ENCODE peak calls at places on chromosomes 3 and 15, in nine cellular contexts. One of them, this sample, is unnamed.

GRCh38 chr15:56699743-56700142 is 33.6 kb downstream of the ZNF280D start:
- DNase-seq in OCI-LY7: no peak
- DNase-seq in choroid plexus epithelial cell: no peak
- DNase-seq in heart right ventricle: no peak
- DNase-seq in GM23338: no peak
- DNase-seq in psoas muscle: no peak
- DNase-seq in BJ: no peak
- DNase-seq in fibroblast of lung: no peak
- DNase-seq in HFF-Myc: no peak
- DNase-seq in this sample: no peak

GRCh38 chr3:142445816-142446254 is 2.0 kb downstream of the XRN1 start:
- DNase-seq in OCI-LY7: peak
- DNase-seq in choroid plexus epithelial cell: peak
- DNase-seq in heart right ventricle: no peak
- DNase-seq in GM23338: no peak
- DNase-seq in psoas muscle: no peak
- DNase-seq in BJ: no peak
- DNase-seq in fibroblast of lung: peak
- DNase-seq in HFF-Myc: no peak
- DNase-seq in this sample: no peak

GRCh38 chr3:159895430-159895829 is 93.2 kb upstream of the IL12A start:
- DNase-seq in OCI-LY7: no peak
- DNase-seq in choroid plexus epithelial cell: no peak
- DNase-seq in heart right ventricle: no peak
- DNase-seq in GM23338: no peak
- DNase-seq in psoas muscle: no peak
- DNase-seq in BJ: no peak
- DNase-seq in fibroblast of lung: no peak
- DNase-seq in HFF-Myc: no peak
- DNase-seq in this sample: no peak

GRCh38 chr15:31457161-31457560 is 130.5 kb downstream of the KLF13 start:
- DNase-seq in OCI-LY7: peak
- DNase-seq in choroid plexus epithelial cell: peak
- DNase-seq in heart right ventricle: no peak
- DNase-seq in GM23338: no peak
- DNase-seq in psoas muscle: no peak
- DNase-seq in BJ: no peak
- DNase-seq in fibroblast of lung: no peak
- DNase-seq in HFF-Myc: peak
- DNase-seq in this sample: no peak

GRCh38 chr3:20400686-20401085 is 214.7 kb upstream of the SGO1 start:
- DNase-seq in OCI-LY7: no peak
- DNase-seq in choroid plexus epithelial cell: no peak
- DNase-seq in heart right ventricle: no peak
- DNase-seq in GM23338: no peak
- DNase-seq in psoas muscle: no peak
- DNase-seq in BJ: no peak
- DNase-seq in fibroblast of lung: no peak
- DNase-seq in HFF-Myc: no peak
- DNase-seq in this sample: no peak

GRCh38 chr15:62059818-62060115 is 480 bp downstream of the VPS13C start:
- DNase-seq in OCI-LY7: peak
- DNase-seq in choroid plexus epithelial cell: peak
- DNase-seq in heart right ventricle: peak
- DNase-seq in GM23338: no peak
- DNase-seq in psoas muscle: peak
- DNase-seq in BJ: no peak
- DNase-seq in fibroblast of lung: peak
- DNase-seq in HFF-Myc: no peak
- DNase-seq in this sample: peak

GRCh38 chr3:12768579-12769527 is 9.8 kb upstream of the TMEM40 start:
- DNase-seq in OCI-LY7: no peak
- DNase-seq in choroid plexus epithelial cell: no peak
- DNase-seq in heart right ventricle: no peak
- DNase-seq in GM23338: peak
- DNase-seq in psoas muscle: no peak
- DNase-seq in BJ: no peak
- DNase-seq in fibroblast of lung: no peak
- DNase-seq in HFF-Myc: no peak
- DNase-seq in this sample: no peak

GRCh38 chr3:124552224-124552623 is 178.0 kb upstream of the UMPS start:
- DNase-seq in OCI-LY7: no peak
- DNase-seq in choroid plexus epithelial cell: peak
- DNase-seq in heart right ventricle: no peak
- DNase-seq in GM23338: no peak
- DNase-seq in psoas muscle: no peak
- DNase-seq in BJ: no peak
- DNase-seq in fibroblast of lung: no peak
- DNase-seq in HFF-Myc: no peak
- DNase-seq in this sample: peak

GRCh38 chr3:87336761-87337160 is 60.4 kb upstream of the POU1F1 start:
- DNase-seq in OCI-LY7: no peak
- DNase-seq in choroid plexus epithelial cell: no peak
- DNase-seq in heart right ventricle: no peak
- DNase-seq in GM23338: peak
- DNase-seq in psoas muscle: no peak
- DNase-seq in BJ: no peak
- DNase-seq in fibroblast of lung: no peak
- DNase-seq in HFF-Myc: no peak
- DNase-seq in this sample: no peak

GRCh38 chr3:25831578-25831977 is 41.7 kb downstream of the OXSM start:
- DNase-seq in OCI-LY7: peak
- DNase-seq in choroid plexus epithelial cell: peak
- DNase-seq in heart right ventricle: no peak
- DNase-seq in GM23338: peak
- DNase-seq in psoas muscle: no peak
- DNase-seq in BJ: no peak
- DNase-seq in fibroblast of lung: peak
- DNase-seq in HFF-Myc: peak
- DNase-seq in this sample: peak

GRCh38 chr3:138348107-138348949 is at the start of gene MRAS:
- DNase-seq in OCI-LY7: no peak
- DNase-seq in choroid plexus epithelial cell: peak
- DNase-seq in heart right ventricle: peak
- DNase-seq in GM23338: peak
- DNase-seq in psoas muscle: peak
- DNase-seq in BJ: no peak
- DNase-seq in fibroblast of lung: peak
- DNase-seq in HFF-Myc: no peak
- DNase-seq in this sample: no peak

GRCh38 chr3:197801801-197802504 is 10.9 kb downstream of the LRCH3 start:
- DNase-seq in OCI-LY7: peak
- DNase-seq in choroid plexus epithelial cell: peak
- DNase-seq in heart right ventricle: no peak
- DNase-seq in GM23338: peak
- DNase-seq in psoas muscle: no peak
- DNase-seq in BJ: peak
- DNase-seq in fibroblast of lung: peak
- DNase-seq in HFF-Myc: no peak
- DNase-seq in this sample: no peak

GRCh38 chr3:54533856-54534255 is 394.0 kb downstream of the LRTM1 start:
- DNase-seq in OCI-LY7: no peak
- DNase-seq in choroid plexus epithelial cell: no peak
- DNase-seq in heart right ventricle: no peak
- DNase-seq in GM23338: peak
- DNase-seq in psoas muscle: no peak
- DNase-seq in BJ: no peak
- DNase-seq in fibroblast of lung: no peak
- DNase-seq in HFF-Myc: no peak
- DNase-seq in this sample: no peak

DNA sequence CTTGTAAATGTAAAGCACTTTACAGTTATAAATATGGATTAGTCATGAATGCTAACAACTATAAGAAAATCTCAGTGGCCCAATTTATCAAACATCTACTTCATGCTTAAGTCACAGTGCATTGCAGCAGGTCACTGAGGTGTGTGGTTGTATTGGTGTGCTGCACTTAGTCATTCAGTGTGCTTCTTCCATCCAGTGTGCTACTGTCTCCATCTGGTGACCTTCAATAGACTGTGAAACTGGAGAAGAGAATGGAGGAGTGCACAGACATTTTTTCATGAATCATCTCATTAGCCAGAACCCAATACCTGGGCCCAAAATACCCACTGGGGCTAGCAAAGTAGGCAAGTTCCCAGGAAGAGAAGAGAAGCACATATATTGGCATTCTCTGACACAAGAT is 199.6 kb downstream of the SHOX2 start:
- DNase-seq in OCI-LY7: no peak
- DNase-seq in choroid plexus epithelial cell: peak
- DNase-seq in heart right ventricle: no peak
- DNase-seq in GM23338: no peak
- DNase-seq in psoas muscle: no peak
- DNase-seq in BJ: no peak
- DNase-seq in fibroblast of lung: no peak
- DNase-seq in HFF-Myc: peak
- DNase-seq in this sample: no peak
- TF ChIP-seq CTCF in OCI-LY7: no peak
- TF ChIP-seq CTCF in choroid plexus epithelial cell: peak
- TF ChIP-seq CTCF in heart right ventricle: no peak
- TF ChIP-seq CTCF in GM23338: no peak
- TF ChIP-seq CTCF in psoas muscle: no peak
- TF ChIP-seq CTCF in BJ: peak
- TF ChIP-seq CTCF in fibroblast of lung: no peak
- TF ChIP-seq CTCF in HFF-Myc: peak
- TF ChIP-seq CTCF in this sample: no peak

GRCh38 chr3:178588593-178588992 is 52.4 kb downstream of the KCNMB2 start:
- DNase-seq in OCI-LY7: no peak
- DNase-seq in choroid plexus epithelial cell: no peak
- DNase-seq in heart right ventricle: no peak
- DNase-seq in GM23338: no peak
- DNase-seq in psoas muscle: no peak
- DNase-seq in BJ: no peak
- DNase-seq in fibroblast of lung: no peak
- DNase-seq in HFF-Myc: no peak
- DNase-seq in this sample: no peak

GRCh38 chr3:178583963-178584575 is 47.8 kb downstream of the KCNMB2 start:
- DNase-seq in OCI-LY7: no peak
- DNase-seq in choroid plexus epithelial cell: no peak
- DNase-seq in heart right ventricle: no peak
- DNase-seq in GM23338: no peak
- DNase-seq in psoas muscle: no peak
- DNase-seq in BJ: no peak
- DNase-seq in fibroblast of lung: no peak
- DNase-seq in HFF-Myc: no peak
- DNase-seq in this sample: no peak

GRCh38 chr3:178584722-178585121 is 48.5 kb downstream of the KCNMB2 start:
- DNase-seq in OCI-LY7: no peak
- DNase-seq in choroid plexus epithelial cell: no peak
- DNase-seq in heart right ventricle: no peak
- DNase-seq in GM23338: no peak
- DNase-seq in psoas muscle: no peak
- DNase-seq in BJ: no peak
- DNase-seq in fibroblast of lung: no peak
- DNase-seq in HFF-Myc: no peak
- DNase-seq in this sample: no peak

DNA sequence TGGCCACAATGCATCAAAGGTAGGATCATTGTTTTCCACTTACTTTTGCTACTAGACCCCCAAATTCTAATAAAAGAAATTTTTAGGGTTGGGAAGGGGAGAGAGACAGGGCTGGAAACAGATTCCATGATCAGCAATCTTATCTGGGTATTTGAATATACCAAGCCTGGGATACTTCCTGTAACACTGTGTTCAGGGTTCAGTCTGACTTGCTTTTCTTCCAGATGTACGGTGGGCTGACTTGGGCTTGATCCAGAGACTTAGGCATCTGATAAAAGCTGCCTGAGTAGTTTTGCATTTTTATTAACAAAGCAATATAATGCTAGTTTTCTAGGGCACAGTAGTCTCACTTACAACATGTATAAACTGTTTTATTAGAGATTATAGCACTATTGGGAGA is 49.2 kb downstream of the KCNMB2 start:
- DNase-seq in OCI-LY7: no peak
- DNase-seq in choroid plexus epithelial cell: no peak
- DNase-seq in heart right ventricle: no peak
- DNase-seq in GM23338: no peak
- DNase-seq in psoas muscle: no peak
- DNase-seq in BJ: no peak
- DNase-seq in fibroblast of lung: no peak
- DNase-seq in HFF-Myc: no peak
- DNase-seq in this sample: no peak
- H3K4me3 ChIP-seq in OCI-LY7: no peak
- H3K4me3 ChIP-seq in choroid plexus epithelial cell: no peak
- H3K4me3 ChIP-seq in heart right ventricle: no peak
- H3K4me3 ChIP-seq in GM23338: no peak
- H3K4me3 ChIP-seq in psoas muscle: no peak
- H3K4me3 ChIP-seq in BJ: no peak
- H3K4me3 ChIP-seq in fibroblast of lung: no peak
- H3K4me3 ChIP-seq in HFF-Myc: no peak
- H3K4me3 ChIP-seq in this sample: no peak

DNA sequence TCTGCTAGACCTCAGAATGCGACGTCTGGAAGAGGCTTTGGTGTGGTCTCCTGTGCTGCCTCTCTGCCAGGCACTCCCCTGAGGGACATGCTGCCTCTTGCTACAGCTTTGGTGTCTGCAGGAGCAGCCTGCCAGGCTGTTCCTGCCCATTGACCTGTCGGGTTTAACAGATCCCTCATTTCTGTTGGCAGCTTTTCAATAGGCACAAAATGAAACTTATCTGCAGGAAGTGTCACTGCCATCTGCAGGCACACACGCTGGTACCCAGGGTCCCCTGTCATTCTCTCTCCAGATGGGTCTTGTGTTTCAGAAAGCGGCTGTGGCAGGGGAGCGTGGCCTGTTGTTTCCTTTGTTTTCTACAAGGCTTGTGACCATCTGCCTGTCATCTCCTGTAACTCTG is 328.3 kb upstream of the CHRM5 start:
- DNase-seq in OCI-LY7: peak
- DNase-seq in choroid plexus epithelial cell: no peak
- DNase-seq in heart right ventricle: no peak
- DNase-seq in GM23338: no peak
- DNase-seq in psoas muscle: no peak
- DNase-seq in BJ: no peak
- DNase-seq in fibroblast of lung: no peak
- DNase-seq in HFF-Myc: no peak
- DNase-seq in this sample: no peak
- TF ChIP-seq CTCF in OCI-LY7: no peak
- TF ChIP-seq CTCF in choroid plexus epithelial cell: no peak
- TF ChIP-seq CTCF in heart right ventricle: no peak
- TF ChIP-seq CTCF in GM23338: no peak
- TF ChIP-seq CTCF in psoas muscle: no peak
- TF ChIP-seq CTCF in BJ: no peak
- TF ChIP-seq CTCF in fibroblast of lung: no peak
- TF ChIP-seq CTCF in HFF-Myc: no peak
- TF ChIP-seq CTCF in this sample: no peak

DNA sequence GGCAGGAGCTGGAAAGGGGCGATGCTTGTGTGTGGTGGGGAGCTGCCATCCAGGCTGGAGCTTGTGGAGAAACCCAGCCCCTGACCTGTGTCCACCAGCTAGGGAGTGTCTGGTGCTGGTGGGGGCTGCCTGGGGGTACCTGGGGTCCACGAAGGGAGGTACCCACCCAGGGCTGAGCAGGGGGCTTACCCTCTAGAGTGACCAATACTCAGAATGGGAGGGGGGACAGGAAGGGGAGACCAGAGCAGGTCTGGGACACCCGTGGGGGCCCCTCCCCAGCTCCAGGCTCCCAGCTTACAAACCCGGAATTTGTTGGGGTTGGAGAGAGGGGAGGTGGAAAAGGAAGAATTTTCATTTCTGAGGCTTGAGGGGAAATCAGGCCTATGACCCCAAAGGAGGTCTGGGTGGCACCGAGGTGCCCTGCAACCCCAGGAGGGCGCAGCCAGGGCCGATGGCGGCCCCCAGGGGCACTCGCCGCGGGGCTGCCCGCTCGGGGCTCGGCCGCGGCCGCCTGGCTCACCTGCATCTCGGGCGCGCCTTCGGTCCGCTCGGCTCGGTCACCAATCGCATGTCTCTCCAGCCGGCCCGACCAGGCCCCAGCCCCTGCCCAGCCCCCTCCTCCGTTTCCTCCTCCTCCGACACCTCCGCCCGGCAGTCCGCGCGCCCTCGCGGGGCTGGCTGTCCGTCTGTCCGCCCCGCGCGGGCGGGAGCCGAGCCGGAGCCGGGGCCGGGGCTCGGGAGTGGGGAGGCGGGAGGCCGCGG is 741 bp downstream of the LINGO1 start:
- DNase-seq in OCI-LY7: no peak
- DNase-seq in choroid plexus epithelial cell: no peak
- DNase-seq in heart right ventricle: no peak
- DNase-seq in GM23338: peak
- DNase-seq in psoas muscle: no peak
- DNase-seq in BJ: no peak
- DNase-seq in fibroblast of lung: no peak
- DNase-seq in HFF-Myc: no peak
- DNase-seq in this sample: no peak
- H3K4me3 ChIP-seq in OCI-LY7: no peak
- H3K4me3 ChIP-seq in choroid plexus epithelial cell: no peak
- H3K4me3 ChIP-seq in heart right ventricle: peak
- H3K4me3 ChIP-seq in GM23338: peak
- H3K4me3 ChIP-seq in psoas muscle: peak
- H3K4me3 ChIP-seq in BJ: no peak
- H3K4me3 ChIP-seq in fibroblast of lung: no peak
- H3K4me3 ChIP-seq in HFF-Myc: no peak
- H3K4me3 ChIP-seq in this sample: no peak